ENCODE peak calls at places on chromosomes 13 and 19, in four cellular contexts. G is RWPE2, Y is GM13976, S is dorsolateral prefrontal cortex. T is an unnamed sample.

GRCh38 chr13:40275155-40275554 is 391.3 kb downstream of the FOXO1 start:
- DNase-seq in G (no peak), S (no peak), Y (peak; percentile 34), T (no peak)

GRCh38 chr13:76991796-76992547 is at the start of gene CLN5:
- DNase-seq in G (peak; percentile 89), S (peak; percentile 89), Y (peak; percentile 98), T (peak; percentile 97)

GRCh38 chr19:48006762-48007161 is 12.3 kb downstream of the ELSPBP1 start:
- DNase-seq in S (no peak), G (no peak), Y (no peak), T (no peak)

GRCh38 chr19:18895828-18896341 is at the start of gene CERS1:
- DNase-seq in G (no peak), Y (no peak), S (no peak), T (peak; percentile 63)

GRCh38 chr13:32663660-32664059 is 77.4 kb downstream of the PDS5B start:
- DNase-seq in S (no peak), Y (no peak), G (no peak), T (no peak)

GRCh38 chr19:55467236-55468053 is 2.9 kb upstream of the C19orf85 start:
- DNase-seq in S (no peak), Y (peak; percentile 89), G (no peak), T (peak; percentile 88)

GRCh38 chr13:99949657-99950413 is 21.7 kb downstream of the ZIC5 start:
- DNase-seq in S (no peak), G (no peak), Y (no peak), T (no peak)

GRCh38 chr19:3466630-3467029 is 13.7 kb downstream of the SMIM24 start:
- DNase-seq in Y (no peak), G (no peak), S (peak; percentile 56), T (no peak)

GRCh38 chr19:4555657-4556561 is 3.6 kb downstream of the SEMA6B start:
- DNase-seq in Y (no peak), G (no peak), S (no peak), T (no peak)

GRCh38 chr13:19075418-19075817 is 106.2 kb downstream of the TUBA3C start:
- DNase-seq in S (no peak), Y (no peak), G (no peak), T (no peak)

GRCh38 chr13:110396913-110397379 is 89.9 kb downstream of the COL4A2 start:
- DNase-seq in Y (no peak), G (peak; percentile 84), S (no peak), T (no peak)

GRCh38 chr13:39023761-39024160 is 14.1 kb downstream of the PROSER1 start:
- DNase-seq in S (no peak), G (no peak), Y (no peak), T (no peak)

GRCh38 chr19:39297931-39298634 is 1.9 kb downstream of the IFNL1 start:
- DNase-seq in Y (no peak), S (no peak), G (no peak), T (no peak)

GRCh38 chr13:35874704-35875103 is 256.5 kb downstream of the DCLK1 start:
- DNase-seq in S (no peak), G (no peak), Y (no peak), T (no peak)

GRCh38 chr13:103531278-103531677 is 465.1 kb upstream of the SLC10A2 start:
- DNase-seq in G (no peak), S (no peak), Y (no peak), T (no peak)

GRCh38 chr13:33316890-33317289 is 31.3 kb upstream of the STARD13 start:
- DNase-seq in G (no peak), Y (no peak), S (no peak), T (no peak)

GRCh38 chr19:2428756-2429711 is 1.6 kb upstream of the TIMM13 start:
- DNase-seq in Y (no peak), S (no peak), G (peak; percentile 53), T (no peak)

GRCh38 chr13:42836930-42837329 is 55.5 kb downstream of the FAM216B start:
- DNase-seq in S (no peak), Y (no peak), G (no peak), T (no peak)

GRCh38 chr13:90868321-90868920 is 479.1 kb upstream of the MIR17HG start:
- DNase-seq in Y (no peak), G (no peak), S (no peak), T (no peak)

GRCh38 chr19:35468637-35469036 is 20.6 kb downstream of the FFAR2 start:
- DNase-seq in S (no peak), Y (peak; percentile 82), G (no peak), T (peak; percentile 74)

GRCh38 chr19:19062454-19063182 is 1.2 kb upstream of the SLC25A42 start:
- DNase-seq in Y (no peak), S (no peak), G (no peak), T (no peak)

GRCh38 chr13:73341748-73342147 is 282.9 kb downstream of the KLF5 start:
- DNase-seq in G (no peak), S (no peak), Y (no peak), T (no peak)

GRCh38 chr13:41644742-41645141 is 187.4 kb downstream of the RGCC start:
- DNase-seq in Y (no peak), G (no peak), S (no peak), T (no peak)

GRCh38 chr19:33150852-33151518 is 19.1 kb downstream of the WDR88 start:
- DNase-seq in Y (no peak), S (no peak), G (no peak), T (no peak)

GRCh38 chr13:113291997-113292862 is 4.8 kb upstream of the LAMP1 start:
- DNase-seq in Y (no peak), S (no peak), G (no peak), T (no peak)

GRCh38 chr19:55220525-55220924 is 8.0 kb downstream of the TMEM86B start:
- DNase-seq in Y (no peak), S (no peak), G (no peak), T (no peak)

GRCh38 chr13:113545931-113546516 is 38.5 kb upstream of the TFDP1 start:
- DNase-seq in G (peak; percentile 60), Y (no peak), S (no peak), T (no peak)

GRCh38 chr13:40764587-40765403 is 6.2 kb downstream of the MRPS31 start:
- DNase-seq in Y (no peak), S (no peak), G (no peak), T (no peak)

GRCh38 chr19:1027020-1027952 is 878 bp downstream of the CNN2 start:
- DNase-seq in S (no peak), G (no peak), Y (no peak), T (no peak)

DNA sequence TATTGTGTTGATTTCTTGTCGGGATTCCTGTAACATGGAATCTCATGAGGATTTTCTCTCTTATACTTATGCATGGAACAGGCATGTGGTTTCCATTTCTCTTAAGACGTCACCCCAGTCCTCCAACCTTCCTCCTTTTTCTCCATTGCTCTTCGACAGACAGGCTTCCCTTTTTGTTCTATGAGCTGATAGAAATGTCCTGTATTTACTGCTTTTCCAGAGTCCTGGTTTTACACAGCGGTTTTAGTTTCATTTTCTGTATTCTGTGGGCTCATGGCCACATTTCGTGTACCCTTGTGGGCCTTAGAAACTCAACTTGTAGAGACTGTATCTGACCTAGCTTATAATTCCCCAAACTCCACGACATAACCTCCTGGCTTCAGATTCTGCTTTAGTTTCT is 113.1 kb downstream of the PAN3 start:
- DNase-seq in Y (no peak), G (no peak), S (no peak), T (no peak)
- TF ChIP-seq CTCF in Y (no peak), G (no peak), S (no peak), T (no peak)

GRCh38 chr19:53882391-53883050 is 524 bp downstream of the PRKCG start:
- DNase-seq in Y (no peak), S (no peak), G (no peak), T (no peak)
- TF ChIP-seq CTCF in Y (no peak), S (no peak), G (no peak), T (no peak)

GRCh38 chr19:10501971-10502523 is 1.1 kb downstream of the KEAP1 start:
- DNase-seq in Y (peak; percentile 78), S (peak; percentile 74), G (no peak), T (peak; percentile 75)

GRCh38 chr19:10502524-10503001 is 593 bp downstream of the KEAP1 start:
- DNase-seq in G (no peak), S (peak; percentile 87), Y (peak; percentile 98), T (peak; percentile 99)

GRCh38 chr19:10505583-10506229 is 2.5 kb upstream of the KEAP1 start:
- DNase-seq in S (no peak), G (no peak), Y (peak; percentile 73), T (peak; percentile 79)

GRCh38 chr19:10500247-10500592 is 2.9 kb downstream of the KEAP1 start:
- DNase-seq in G (no peak), S (no peak), Y (no peak), T (no peak)

DNA sequence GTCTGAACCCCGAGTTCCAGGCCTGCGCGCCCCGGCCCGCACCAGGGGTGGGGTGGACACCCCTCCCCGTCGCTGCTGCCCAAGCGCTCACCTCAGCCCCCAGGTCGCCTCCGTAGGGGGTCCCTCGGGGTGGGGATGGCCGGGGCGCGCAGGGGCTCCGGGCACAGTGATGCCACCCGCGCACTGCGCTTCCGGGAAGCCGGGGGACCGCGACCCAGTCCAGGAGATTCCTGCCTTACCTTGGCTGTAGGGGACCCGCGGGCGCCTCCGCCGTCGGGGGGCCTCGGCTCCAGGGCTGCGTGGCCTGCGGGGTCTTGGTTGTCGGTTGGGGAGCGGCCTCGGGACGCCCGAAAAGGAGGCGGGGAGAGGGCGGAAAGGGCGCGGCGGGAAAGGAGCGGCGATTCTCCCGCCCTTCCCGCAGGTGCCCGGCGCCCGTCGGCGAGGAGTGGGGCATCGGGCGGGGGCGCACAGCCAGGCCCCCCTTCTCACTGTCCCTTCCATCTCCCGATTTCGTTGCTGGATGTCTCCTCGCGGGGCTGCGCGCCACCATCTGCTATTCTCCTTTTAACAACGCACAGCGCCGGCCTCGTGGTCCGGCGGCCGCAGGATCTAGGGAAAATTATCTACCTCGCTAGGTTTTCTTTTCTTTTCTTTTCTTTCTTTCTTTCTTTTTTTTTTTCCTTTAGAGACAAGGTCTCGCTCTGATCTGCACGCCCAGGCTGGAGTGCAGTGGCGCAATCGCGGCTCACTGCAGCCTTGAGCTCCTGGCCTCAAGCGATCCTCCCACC is at the start of gene KEAP1:
- DNase-seq in Y (peak; percentile 68), S (no peak), G (no peak), T (peak; percentile 67)
- TF ChIP-seq CTCF in Y (no peak), S (no peak), G (no peak), T (no peak)

GRCh38 chr13:96821381-96821780 is 172.9 kb downstream of the OXGR1 start:
- DNase-seq in G (no peak), S (no peak), Y (no peak), T (no peak)

GRCh38 chr13:96819375-96819774 is 174.9 kb downstream of the OXGR1 start:
- DNase-seq in Y (no peak), S (no peak), G (no peak), T (no peak)

GRCh38 chr13:96816261-96816660 is 178.0 kb downstream of the OXGR1 start:
- DNase-seq in G (no peak), Y (no peak), S (no peak), T (no peak)

GRCh38 chr13:96816874-96817273 is 177.4 kb downstream of the OXGR1 start:
- DNase-seq in S (no peak), G (no peak), Y (no peak), T (no peak)

DNA sequence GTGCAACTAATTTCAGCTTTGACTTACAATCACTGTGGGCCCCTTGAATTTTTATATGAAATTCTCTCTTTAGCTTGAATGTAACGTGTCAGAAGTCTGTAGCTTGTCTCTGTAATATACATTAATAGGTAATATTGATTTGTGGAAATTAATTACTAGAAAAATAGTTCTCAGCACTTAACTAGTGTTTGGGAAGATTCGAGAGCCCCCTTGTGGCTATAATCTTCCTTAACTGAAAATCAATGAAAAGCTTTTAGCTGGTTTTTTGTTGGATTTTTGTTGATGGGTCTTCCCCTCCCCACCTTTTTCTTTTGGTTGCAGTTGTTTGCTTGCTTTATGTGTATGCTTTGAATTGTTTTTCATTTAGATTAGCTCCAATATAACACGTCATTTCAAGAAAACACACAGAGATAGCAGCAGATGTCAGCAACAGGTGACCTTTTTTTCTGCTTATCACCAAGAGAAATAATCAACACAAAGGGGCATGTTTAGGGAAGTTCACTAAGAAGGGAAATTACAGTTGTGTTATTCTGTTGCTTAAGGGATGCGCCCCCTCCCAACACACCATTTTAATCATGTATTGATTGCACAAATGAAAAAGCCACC is 176.8 kb downstream of the OXGR1 start:
- DNase-seq in G (no peak), Y (no peak), S (no peak), T (no peak)
- TF ChIP-seq CTCF in G (peak; percentile 73), Y (peak; percentile 21), S (peak; percentile 58), T (no peak)